ENCODE peak calls at places on chromosomes 16 and 17, in five cellular contexts. One of them, this sample, is unnamed.

GRCh38 chr17:17169396-17169795 is 36.7 kb downstream of the PLD6 start:
- DNase-seq in ovary: no peak
- DNase-seq in tibial nerve: no peak
- DNase-seq in SK-N-SH: no peak
- DNase-seq in stomach: no peak
- DNase-seq in this sample: no peak

GRCh38 chr16:58464047-58464915 is 35.7 kb upstream of the NDRG4 start:
- DNase-seq in SK-N-SH: peak
- DNase-seq in ovary: no peak
- DNase-seq in tibial nerve: no peak
- DNase-seq in stomach: peak
- DNase-seq in this sample: no peak

GRCh38 chr16:324451-325334 is 27.8 kb downstream of the AXIN1 start:
- DNase-seq in stomach: no peak
- DNase-seq in ovary: no peak
- DNase-seq in SK-N-SH: no peak
- DNase-seq in tibial nerve: no peak
- DNase-seq in this sample: no peak

GRCh38 chr16:67975321-67976105 is 4.8 kb downstream of the DPEP3 start:
- DNase-seq in ovary: no peak
- DNase-seq in SK-N-SH: no peak
- DNase-seq in stomach: no peak
- DNase-seq in tibial nerve: no peak
- DNase-seq in this sample: no peak

GRCh38 chr16:29674188-29674587 is 4.8 kb upstream of the QPRT start:
- DNase-seq in SK-N-SH: no peak
- DNase-seq in tibial nerve: no peak
- DNase-seq in ovary: peak
- DNase-seq in stomach: no peak
- DNase-seq in this sample: peak

GRCh38 chr16:66026211-66026610 is 340.3 kb upstream of the CDH5 start:
- DNase-seq in SK-N-SH: peak
- DNase-seq in ovary: no peak
- DNase-seq in stomach: no peak
- DNase-seq in tibial nerve: no peak
- DNase-seq in this sample: no peak

GRCh38 chr16:86901483-86901882 is 323.1 kb downstream of the FOXL1 start:
- DNase-seq in stomach: no peak
- DNase-seq in SK-N-SH: no peak
- DNase-seq in tibial nerve: no peak
- DNase-seq in ovary: no peak
- DNase-seq in this sample: no peak

GRCh38 chr17:7475764-7476422 is 3.5 kb downstream of the ZBTB4 start:
- DNase-seq in tibial nerve: no peak
- DNase-seq in SK-N-SH: no peak
- DNase-seq in stomach: no peak
- DNase-seq in ovary: no peak
- DNase-seq in this sample: peak

GRCh38 chr17:5866978-5867377 is 203.2 kb upstream of the WSCD1 start:
- DNase-seq in SK-N-SH: no peak
- DNase-seq in ovary: no peak
- DNase-seq in tibial nerve: no peak
- DNase-seq in stomach: no peak
- DNase-seq in this sample: no peak

GRCh38 chr17:78677303-78678219 is 100.4 kb upstream of the DNAH17 start:
- DNase-seq in ovary: no peak
- DNase-seq in tibial nerve: no peak
- DNase-seq in stomach: no peak
- DNase-seq in SK-N-SH: no peak
- DNase-seq in this sample: no peak

GRCh38 chr16:19185510-19185851 is 17.4 kb downstream of the SYT17 start:
- DNase-seq in ovary: no peak
- DNase-seq in tibial nerve: no peak
- DNase-seq in SK-N-SH: no peak
- DNase-seq in stomach: no peak
- DNase-seq in this sample: no peak

GRCh38 chr16:19182487-19182886 is 14.4 kb downstream of the SYT17 start:
- DNase-seq in SK-N-SH: no peak
- DNase-seq in stomach: no peak
- DNase-seq in tibial nerve: no peak
- DNase-seq in ovary: no peak
- DNase-seq in this sample: no peak

GRCh38 chr16:19184823-19185509 is 16.9 kb downstream of the SYT17 start:
- DNase-seq in tibial nerve: no peak
- DNase-seq in ovary: no peak
- DNase-seq in stomach: no peak
- DNase-seq in SK-N-SH: no peak
- DNase-seq in this sample: no peak

GRCh38 chr16:19180741-19181140 is 12.7 kb downstream of the SYT17 start:
- DNase-seq in tibial nerve: no peak
- DNase-seq in ovary: no peak
- DNase-seq in stomach: no peak
- DNase-seq in SK-N-SH: no peak
- DNase-seq in this sample: no peak

GRCh38 chr16:19183187-19183586 is 15.1 kb downstream of the SYT17 start:
- DNase-seq in SK-N-SH: no peak
- DNase-seq in ovary: no peak
- DNase-seq in tibial nerve: no peak
- DNase-seq in stomach: no peak
- DNase-seq in this sample: no peak
- H3K4me3 ChIP-seq in SK-N-SH: no peak
- H3K4me3 ChIP-seq in ovary: no peak
- H3K4me3 ChIP-seq in tibial nerve: no peak
- H3K4me3 ChIP-seq in stomach: no peak
- H3K4me3 ChIP-seq in this sample: no peak

GRCh38 chr16:56409195-56409594 is 16.1 kb downstream of the AMFR start:
- DNase-seq in tibial nerve: no peak
- DNase-seq in stomach: no peak
- DNase-seq in SK-N-SH: no peak
- DNase-seq in ovary: no peak
- DNase-seq in this sample: no peak
- TF ChIP-seq EP300 in tibial nerve: no peak
- TF ChIP-seq EP300 in stomach: no peak
- TF ChIP-seq EP300 in SK-N-SH: no peak
- TF ChIP-seq EP300 in ovary: no peak
- TF ChIP-seq EP300 in this sample: no peak

GRCh38 chr17:45428050-45428953 is 4.4 kb downstream of the ARHGAP27 start:
- DNase-seq in ovary: peak
- DNase-seq in SK-N-SH: peak
- DNase-seq in stomach: peak
- DNase-seq in tibial nerve: peak
- DNase-seq in this sample: peak
- H3K4me3 ChIP-seq in ovary: no peak
- H3K4me3 ChIP-seq in SK-N-SH: no peak
- H3K4me3 ChIP-seq in stomach: peak
- H3K4me3 ChIP-seq in tibial nerve: no peak
- H3K4me3 ChIP-seq in this sample: no peak

DNA sequence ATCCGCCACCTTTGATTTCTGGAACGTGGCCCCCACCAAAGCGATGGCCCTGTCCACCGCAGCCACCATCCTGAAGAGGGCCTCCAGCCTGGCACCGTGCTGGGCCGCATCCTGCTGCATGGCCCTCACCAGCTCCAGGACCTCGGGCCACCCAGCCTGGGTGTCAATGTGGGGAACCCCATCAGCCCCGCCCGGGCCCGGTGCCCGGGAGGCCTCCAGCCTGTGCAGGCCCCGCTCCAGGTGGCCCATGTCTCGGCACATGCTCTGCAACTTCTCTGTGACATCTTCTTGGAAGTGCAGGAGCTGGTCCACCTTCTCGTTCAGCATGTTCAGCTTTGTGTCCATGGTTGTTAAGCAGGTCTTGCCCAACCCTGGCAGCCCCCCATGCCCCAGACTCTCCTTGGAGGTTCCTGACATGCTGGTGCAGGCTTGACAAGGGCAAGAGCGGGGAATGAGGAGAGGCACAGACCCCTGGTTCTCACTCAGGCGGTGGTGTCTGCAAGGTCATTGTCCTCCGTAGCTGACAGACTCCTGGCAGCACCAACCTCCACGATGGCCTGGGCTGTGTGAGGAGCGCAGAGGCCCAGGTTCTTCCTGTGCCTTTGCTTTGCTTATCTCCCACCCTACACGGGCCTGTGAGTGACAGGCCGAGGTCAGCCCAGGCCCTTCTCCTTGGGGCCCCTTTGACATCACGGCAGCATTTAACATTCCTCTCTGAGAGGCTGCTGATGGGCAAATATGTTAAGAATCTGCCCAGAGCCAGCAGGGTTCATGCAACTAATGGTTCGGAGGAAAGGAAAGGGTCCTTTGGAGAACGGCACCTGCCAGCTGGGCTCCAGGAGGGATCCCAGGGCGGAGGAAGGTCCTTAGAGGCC is at the start of gene MYLK3:
- DNase-seq in stomach: no peak
- DNase-seq in ovary: no peak
- DNase-seq in tibial nerve: no peak
- DNase-seq in SK-N-SH: no peak
- DNase-seq in this sample: peak
- TF ChIP-seq EP300 in stomach: no peak
- TF ChIP-seq EP300 in ovary: no peak
- TF ChIP-seq EP300 in tibial nerve: no peak
- TF ChIP-seq EP300 in SK-N-SH: no peak
- TF ChIP-seq EP300 in this sample: no peak